ENCODE peak calls at places on chromosomes 6 and 20, in four cellular contexts. L, F, N and K are unnamed samples.

GRCh38 chr6:70390067-70390466 is 23.2 kb upstream of the FAM135A start:
- DNase-seq in L (no peak), F (no peak), N (no peak), K (no peak)

GRCh38 chr6:41602864-41603608 is 35.2 kb upstream of the MDFI start:
- DNase-seq in L (peak), F (peak), N (peak), K (peak)

GRCh38 chr6:11535801-11536230 is 1.7 kb upstream of the TMEM170B start:
- DNase-seq in N (no peak), L (no peak), F (no peak), K (no peak)

GRCh38 chr6:11585426-11586016 is 48.0 kb downstream of the TMEM170B start:
- DNase-seq in F (no peak), L (no peak), N (no peak), K (peak)

GRCh38 chr20:3010985-3011723 is 32.3 kb upstream of the GNRH2 start:
- DNase-seq in N (no peak), F (no peak), L (no peak), K (no peak)

GRCh38 chr6:45786243-45786795 is 229.3 kb downstream of the CLIC5 start:
- DNase-seq in L (no peak), N (no peak), F (no peak), K (no peak)

GRCh38 chr6:21634582-21634981 is 41.0 kb downstream of the SOX4 start:
- DNase-seq in F (no peak), L (no peak), N (no peak), K (no peak)

GRCh38 chr6:108714012-108714773 is 134.0 kb upstream of the ARMC2 start:
- DNase-seq in F (no peak), N (no peak), L (no peak), K (no peak)

GRCh38 chr6:43817192-43817591 is 47.2 kb downstream of the VEGFA start:
- DNase-seq in N (no peak), F (no peak), L (no peak), K (peak)

GRCh38 chr6:29926081-29926794 is 16.1 kb upstream of the HLA-A start:
- DNase-seq in L (peak), F (no peak), N (peak), K (no peak)

GRCh38 chr6:78713564-78713963 is 153.8 kb upstream of the IRAK1BP1 start:
- DNase-seq in F (no peak), N (no peak), L (no peak), K (no peak)

GRCh38 chr6:19713984-19714383 is 123.2 kb upstream of the ID4 start:
- DNase-seq in N (no peak), L (no peak), F (no peak), K (no peak)

GRCh38 chr6:43038727-43039126 is 14.9 kb downstream of the CUL7 start:
- DNase-seq in N (no peak), F (no peak), L (no peak), K (no peak)

GRCh38 chr6:158067436-158068015 is 85.9 kb downstream of the SYNJ2 start:
- DNase-seq in L (no peak), F (no peak), N (no peak), K (no peak)

GRCh38 chr6:56821005-56821432 is 133.9 kb upstream of the BEND6 start:
- DNase-seq in N (no peak), L (no peak), F (no peak), K (no peak)

GRCh38 chr20:59787186-59787890 is 146.1 kb downstream of the SYCP2 start:
- DNase-seq in L (no peak), F (no peak), N (no peak), K (no peak)

GRCh38 chr20:58998656-58999055 is 8.4 kb downstream of the CTSZ start:
- DNase-seq in L (no peak), N (no peak), F (no peak), K (no peak)

GRCh38 chr20:63693079-63693974 is 3.1 kb upstream of the TNFRSF6B start:
- DNase-seq in N (no peak), L (no peak), F (no peak), K (no peak)

GRCh38 chr20:32282461-32282860 is 5.0 kb downstream of the KIF3B start:
- DNase-seq in N (no peak), F (no peak), L (no peak), K (no peak)

GRCh38 chr20:53962388-53962787 is 108.0 kb downstream of the BCAS1 start:
- DNase-seq in F (no peak), N (no peak), L (no peak), K (no peak)
- TF ChIP-seq CTCF in F (no peak), N (no peak), L (no peak), K (no peak)

GRCh38 chr6:166204852-166205650 is 37.4 kb upstream of the TBXT start:
- DNase-seq in F (no peak), N (no peak), L (no peak), K (no peak)
- TF ChIP-seq CTCF in F (no peak), N (peak), L (no peak), K (no peak)

GRCh38 chr20:9169409-9169808 is 100.5 kb downstream of the PLCB4 start:
- DNase-seq in F (no peak), N (no peak), L (no peak), K (no peak)

GRCh38 chr20:9160760-9161159 is 91.9 kb downstream of the PLCB4 start:
- DNase-seq in L (no peak), N (no peak), F (no peak), K (no peak)

GRCh38 chr20:9161308-9161707 is 92.4 kb downstream of the PLCB4 start:
- DNase-seq in F (no peak), L (no peak), N (no peak), K (no peak)

GRCh38 chr20:9163995-9164394 is 95.1 kb downstream of the PLCB4 start:
- DNase-seq in L (no peak), N (no peak), F (no peak), K (no peak)

DNA sequence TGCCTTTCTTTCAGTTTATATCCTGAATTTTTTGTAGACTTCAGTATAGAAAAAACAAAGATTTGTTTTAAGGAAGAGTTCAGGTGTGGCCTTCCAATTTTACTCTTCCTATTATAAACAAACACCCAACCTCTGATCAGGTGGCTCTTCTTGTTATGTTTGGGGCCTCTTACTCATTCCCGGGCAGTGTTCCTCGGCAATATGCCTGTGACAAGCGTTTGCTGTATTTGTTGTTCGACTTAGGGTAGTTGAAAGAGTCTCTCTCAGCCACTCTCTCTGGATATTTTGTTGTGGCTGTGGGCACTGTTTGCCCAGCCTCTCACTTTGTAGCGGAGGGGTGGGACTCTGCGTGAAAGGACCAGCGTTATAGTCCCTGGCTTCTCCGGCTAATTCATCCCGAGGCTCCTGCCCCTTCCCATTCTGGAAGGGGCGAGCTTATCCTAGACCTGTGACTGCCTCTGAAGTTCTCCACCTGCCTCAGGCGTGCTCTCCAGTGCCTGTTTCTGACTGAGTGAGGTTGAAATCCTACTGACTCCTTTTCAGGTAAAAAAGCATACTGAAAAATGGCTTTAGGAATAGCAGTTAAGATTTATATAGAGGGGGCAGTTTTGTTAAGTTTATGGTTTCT is 97.4 kb downstream of the PLCB4 start:
- DNase-seq in L (no peak), N (no peak), F (no peak), K (no peak)
- TF ChIP-seq CTCF in L (no peak), N (no peak), F (no peak), K (no peak)

DNA sequence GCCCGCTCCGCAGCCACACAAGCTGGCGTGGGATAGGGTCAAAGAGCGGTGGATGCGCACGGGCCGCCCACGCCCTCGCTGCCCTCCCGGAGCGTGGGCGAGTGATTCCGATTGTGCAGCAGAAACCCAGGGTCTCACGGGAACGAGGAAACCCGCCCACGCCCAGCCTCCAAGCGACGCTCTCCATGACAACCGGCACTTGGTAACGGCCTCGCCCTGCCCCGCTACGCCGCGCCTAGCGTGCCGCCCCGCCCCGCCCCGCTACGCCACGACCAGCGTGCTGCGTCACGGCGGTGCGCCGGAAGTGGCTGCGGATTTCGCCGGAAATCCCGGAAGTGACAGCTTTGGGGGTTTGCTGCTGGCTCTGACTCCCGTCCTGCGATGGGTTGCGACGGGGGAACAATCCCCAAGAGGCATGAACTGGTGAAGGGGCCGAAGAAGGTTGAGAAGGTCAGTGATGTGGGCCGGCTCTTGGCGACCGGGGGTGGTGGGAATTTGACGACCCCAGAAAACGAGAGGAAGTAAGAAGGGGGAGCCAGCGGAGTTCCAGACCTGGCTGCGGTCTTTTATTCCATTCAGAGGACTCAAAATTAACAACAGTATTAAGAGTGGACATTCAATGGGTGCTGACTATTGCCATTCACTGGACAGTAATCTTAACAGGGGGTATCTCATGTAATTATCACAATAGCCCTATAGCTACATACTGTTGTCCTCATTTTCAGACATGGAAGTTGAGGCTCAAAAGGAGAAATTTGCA is at the start of gene RTF2:
- DNase-seq in F (peak), N (peak), L (peak), K (peak)
- TF ChIP-seq CTCF in F (no peak), N (no peak), L (no peak), K (no peak)

GRCh38 chr20:11376998-11377397 is 540.7 kb upstream of the BTBD3 start:
- DNase-seq in F (no peak), N (no peak), L (no peak), K (no peak)

GRCh38 chr20:11378252-11378651 is 539.4 kb upstream of the BTBD3 start:
- DNase-seq in N (no peak), F (no peak), L (no peak), K (no peak)

GRCh38 chr20:11380283-11380682 is 537.4 kb upstream of the BTBD3 start:
- DNase-seq in L (no peak), F (no peak), N (no peak), K (no peak)

GRCh38 chr20:11377761-11378160 is 539.9 kb upstream of the BTBD3 start:
- DNase-seq in N (no peak), F (no peak), L (no peak), K (no peak)

DNA sequence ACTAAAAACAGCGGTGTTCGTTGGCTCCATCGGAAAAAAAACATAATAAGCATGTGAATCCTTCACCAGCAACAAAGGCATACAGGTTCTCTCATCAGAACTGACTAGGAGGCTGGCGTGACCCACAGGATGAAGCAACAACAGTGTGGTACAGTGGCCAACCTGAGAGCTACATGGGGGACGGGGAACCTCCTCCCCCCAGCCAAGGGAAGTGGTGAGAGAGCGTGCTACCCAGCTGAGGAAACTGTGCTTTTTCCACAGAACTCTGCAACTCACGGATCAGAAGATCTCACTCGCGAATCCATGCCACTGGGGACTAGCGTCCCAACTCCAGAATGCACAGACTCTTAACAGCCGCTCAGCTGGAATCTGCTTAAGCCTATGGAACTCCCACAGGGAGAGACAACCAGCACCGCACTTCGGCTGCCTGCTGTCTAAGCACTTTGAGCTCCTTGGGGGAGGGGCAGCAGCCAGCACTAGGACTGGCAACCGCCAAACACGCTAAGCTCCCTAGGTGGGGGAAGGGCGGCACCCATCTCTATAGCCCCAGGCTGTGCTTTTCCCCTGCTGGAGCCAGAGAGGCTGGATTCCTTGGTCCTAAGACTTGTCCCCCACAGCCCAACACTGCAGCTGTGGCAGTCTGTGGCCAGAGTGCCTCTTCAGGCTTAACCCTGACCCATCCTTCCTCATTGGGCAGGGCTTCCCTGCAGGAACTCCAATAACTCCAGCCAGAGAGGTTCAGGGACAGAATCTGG is 538.3 kb upstream of the BTBD3 start:
- DNase-seq in N (no peak), F (peak), L (no peak), K (no peak)
- TF ChIP-seq CTCF in N (no peak), F (no peak), L (no peak), K (no peak)